ENCODE peak calls at places on chromosome 1, in seven cellular contexts. One of them, this sample, is unnamed.

GRCh38 chr1:186804669-186805068 is 24.1 kb upstream of the PLA2G4A start:
- DNase-seq in hypothalamus: no peak
- DNase-seq in natural killer cell treated with Interleukin-12 subunit alpha and Interleukin-12 subunit beta and Interleukin-15 and Interleukin-18, amount 100 ng/mL, for 72 hours: no peak
- DNase-seq in CD8-positive, alpha-beta T cell: no peak
- DNase-seq in body of pancreas: no peak
- DNase-seq in naive thymus-derived CD8-positive, alpha-beta T cell: no peak
- DNase-seq in SW480: no peak
- DNase-seq in this sample: no peak

GRCh38 chr1:181083842-181084605 is 4.5 kb upstream of the IER5 start:
- DNase-seq in hypothalamus: no peak
- DNase-seq in natural killer cell treated with Interleukin-12 subunit alpha and Interleukin-12 subunit beta and Interleukin-15 and Interleukin-18, amount 100 ng/mL, for 72 hours: no peak
- DNase-seq in CD8-positive, alpha-beta T cell: peak
- DNase-seq in body of pancreas: peak
- DNase-seq in naive thymus-derived CD8-positive, alpha-beta T cell: peak
- DNase-seq in SW480: peak
- DNase-seq in this sample: peak

GRCh38 chr1:183234660-183235476 is 48.8 kb downstream of the LAMC2 start:
- DNase-seq in hypothalamus: peak
- DNase-seq in natural killer cell treated with Interleukin-12 subunit alpha and Interleukin-12 subunit beta and Interleukin-15 and Interleukin-18, amount 100 ng/mL, for 72 hours: no peak
- DNase-seq in CD8-positive, alpha-beta T cell: no peak
- DNase-seq in body of pancreas: peak
- DNase-seq in naive thymus-derived CD8-positive, alpha-beta T cell: no peak
- DNase-seq in SW480: peak
- DNase-seq in this sample: no peak

GRCh38 chr1:110188116-110188618 is 21.9 kb upstream of the KCNC4 start:
- DNase-seq in hypothalamus: no peak
- DNase-seq in natural killer cell treated with Interleukin-12 subunit alpha and Interleukin-12 subunit beta and Interleukin-15 and Interleukin-18, amount 100 ng/mL, for 72 hours: no peak
- DNase-seq in CD8-positive, alpha-beta T cell: no peak
- DNase-seq in body of pancreas: no peak
- DNase-seq in naive thymus-derived CD8-positive, alpha-beta T cell: no peak
- DNase-seq in SW480: no peak
- DNase-seq in this sample: no peak

GRCh38 chr1:89545264-89546038 is 20.8 kb downstream of the LRRC8B start:
- DNase-seq in hypothalamus: peak
- DNase-seq in natural killer cell treated with Interleukin-12 subunit alpha and Interleukin-12 subunit beta and Interleukin-15 and Interleukin-18, amount 100 ng/mL, for 72 hours: no peak
- DNase-seq in CD8-positive, alpha-beta T cell: no peak
- DNase-seq in body of pancreas: no peak
- DNase-seq in naive thymus-derived CD8-positive, alpha-beta T cell: no peak
- DNase-seq in SW480: no peak
- DNase-seq in this sample: no peak

GRCh38 chr1:35120458-35121133 is 41.4 kb downstream of the ZMYM1 start:
- DNase-seq in hypothalamus: no peak
- DNase-seq in natural killer cell treated with Interleukin-12 subunit alpha and Interleukin-12 subunit beta and Interleukin-15 and Interleukin-18, amount 100 ng/mL, for 72 hours: peak
- DNase-seq in CD8-positive, alpha-beta T cell: peak
- DNase-seq in body of pancreas: no peak
- DNase-seq in naive thymus-derived CD8-positive, alpha-beta T cell: no peak
- DNase-seq in SW480: no peak
- DNase-seq in this sample: no peak

GRCh38 chr1:36911631-36912364 is 122.5 kb downstream of the GRIK3 start:
- DNase-seq in hypothalamus: no peak
- DNase-seq in natural killer cell treated with Interleukin-12 subunit alpha and Interleukin-12 subunit beta and Interleukin-15 and Interleukin-18, amount 100 ng/mL, for 72 hours: no peak
- DNase-seq in CD8-positive, alpha-beta T cell: peak
- DNase-seq in body of pancreas: no peak
- DNase-seq in naive thymus-derived CD8-positive, alpha-beta T cell: no peak
- DNase-seq in SW480: no peak
- DNase-seq in this sample: no peak

GRCh38 chr1:26597629-26598039 is 68.1 kb downstream of the RPS6KA1 start:
- DNase-seq in hypothalamus: peak
- DNase-seq in natural killer cell treated with Interleukin-12 subunit alpha and Interleukin-12 subunit beta and Interleukin-15 and Interleukin-18, amount 100 ng/mL, for 72 hours: no peak
- DNase-seq in CD8-positive, alpha-beta T cell: no peak
- DNase-seq in body of pancreas: no peak
- DNase-seq in naive thymus-derived CD8-positive, alpha-beta T cell: no peak
- DNase-seq in SW480: peak
- DNase-seq in this sample: no peak

GRCh38 chr1:25996966-25997758 is 701 bp downstream of the PAFAH2 start:
- DNase-seq in hypothalamus: peak
- DNase-seq in natural killer cell treated with Interleukin-12 subunit alpha and Interleukin-12 subunit beta and Interleukin-15 and Interleukin-18, amount 100 ng/mL, for 72 hours: peak
- DNase-seq in CD8-positive, alpha-beta T cell: no peak
- DNase-seq in body of pancreas: peak
- DNase-seq in naive thymus-derived CD8-positive, alpha-beta T cell: no peak
- DNase-seq in SW480: no peak
- DNase-seq in this sample: no peak

GRCh38 chr1:164064501-164064900 is 494.5 kb upstream of the PBX1 start:
- DNase-seq in hypothalamus: no peak
- DNase-seq in natural killer cell treated with Interleukin-12 subunit alpha and Interleukin-12 subunit beta and Interleukin-15 and Interleukin-18, amount 100 ng/mL, for 72 hours: no peak
- DNase-seq in CD8-positive, alpha-beta T cell: no peak
- DNase-seq in body of pancreas: no peak
- DNase-seq in naive thymus-derived CD8-positive, alpha-beta T cell: no peak
- DNase-seq in SW480: no peak
- DNase-seq in this sample: no peak

GRCh38 chr1:224786533-224787249 is 142.8 kb upstream of the DNAH14 start:
- DNase-seq in hypothalamus: no peak
- DNase-seq in natural killer cell treated with Interleukin-12 subunit alpha and Interleukin-12 subunit beta and Interleukin-15 and Interleukin-18, amount 100 ng/mL, for 72 hours: no peak
- DNase-seq in CD8-positive, alpha-beta T cell: no peak
- DNase-seq in body of pancreas: no peak
- DNase-seq in naive thymus-derived CD8-positive, alpha-beta T cell: no peak
- DNase-seq in SW480: no peak
- DNase-seq in this sample: no peak

GRCh38 chr1:41478118-41478748 is 6.2 kb downstream of the EDN2 start:
- DNase-seq in hypothalamus: no peak
- DNase-seq in natural killer cell treated with Interleukin-12 subunit alpha and Interleukin-12 subunit beta and Interleukin-15 and Interleukin-18, amount 100 ng/mL, for 72 hours: no peak
- DNase-seq in CD8-positive, alpha-beta T cell: no peak
- DNase-seq in body of pancreas: no peak
- DNase-seq in naive thymus-derived CD8-positive, alpha-beta T cell: no peak
- DNase-seq in SW480: no peak
- DNase-seq in this sample: no peak

GRCh38 chr1:78292361-78292760 is 198.4 kb upstream of the PTGFR start:
- DNase-seq in hypothalamus: no peak
- DNase-seq in natural killer cell treated with Interleukin-12 subunit alpha and Interleukin-12 subunit beta and Interleukin-15 and Interleukin-18, amount 100 ng/mL, for 72 hours: no peak
- DNase-seq in CD8-positive, alpha-beta T cell: no peak
- DNase-seq in body of pancreas: no peak
- DNase-seq in naive thymus-derived CD8-positive, alpha-beta T cell: no peak
- DNase-seq in SW480: no peak
- DNase-seq in this sample: no peak

GRCh38 chr1:113677250-113678158 is 81.8 kb downstream of the PHTF1 start:
- DNase-seq in hypothalamus: peak
- DNase-seq in natural killer cell treated with Interleukin-12 subunit alpha and Interleukin-12 subunit beta and Interleukin-15 and Interleukin-18, amount 100 ng/mL, for 72 hours: no peak
- DNase-seq in CD8-positive, alpha-beta T cell: no peak
- DNase-seq in body of pancreas: peak
- DNase-seq in naive thymus-derived CD8-positive, alpha-beta T cell: peak
- DNase-seq in SW480: peak
- DNase-seq in this sample: no peak

GRCh38 chr1:14761754-14762153 is 163.3 kb downstream of the KAZN start:
- DNase-seq in hypothalamus: no peak
- DNase-seq in natural killer cell treated with Interleukin-12 subunit alpha and Interleukin-12 subunit beta and Interleukin-15 and Interleukin-18, amount 100 ng/mL, for 72 hours: no peak
- DNase-seq in CD8-positive, alpha-beta T cell: no peak
- DNase-seq in body of pancreas: no peak
- DNase-seq in naive thymus-derived CD8-positive, alpha-beta T cell: no peak
- DNase-seq in SW480: no peak
- DNase-seq in this sample: no peak

GRCh38 chr1:50973875-50974617 is 4.0 kb downstream of the CDKN2C start:
- DNase-seq in hypothalamus: no peak
- DNase-seq in natural killer cell treated with Interleukin-12 subunit alpha and Interleukin-12 subunit beta and Interleukin-15 and Interleukin-18, amount 100 ng/mL, for 72 hours: no peak
- DNase-seq in CD8-positive, alpha-beta T cell: no peak
- DNase-seq in body of pancreas: no peak
- DNase-seq in naive thymus-derived CD8-positive, alpha-beta T cell: no peak
- DNase-seq in SW480: no peak
- DNase-seq in this sample: no peak

GRCh38 chr1:63547621-63548294 is 24.4 kb downstream of the EFCAB7 start:
- DNase-seq in hypothalamus: no peak
- DNase-seq in natural killer cell treated with Interleukin-12 subunit alpha and Interleukin-12 subunit beta and Interleukin-15 and Interleukin-18, amount 100 ng/mL, for 72 hours: no peak
- DNase-seq in CD8-positive, alpha-beta T cell: no peak
- DNase-seq in body of pancreas: peak
- DNase-seq in naive thymus-derived CD8-positive, alpha-beta T cell: no peak
- DNase-seq in SW480: no peak
- DNase-seq in this sample: no peak

GRCh38 chr1:200411406-200412257 is 1.8 kb upstream of the ZNF281 start:
- DNase-seq in hypothalamus: no peak
- DNase-seq in natural killer cell treated with Interleukin-12 subunit alpha and Interleukin-12 subunit beta and Interleukin-15 and Interleukin-18, amount 100 ng/mL, for 72 hours: no peak
- DNase-seq in CD8-positive, alpha-beta T cell: no peak
- DNase-seq in body of pancreas: peak
- DNase-seq in naive thymus-derived CD8-positive, alpha-beta T cell: no peak
- DNase-seq in SW480: no peak
- DNase-seq in this sample: no peak

GRCh38 chr1:66335859-66336640 is 197.9 kb upstream of the SGIP1 start:
- DNase-seq in hypothalamus: peak
- DNase-seq in natural killer cell treated with Interleukin-12 subunit alpha and Interleukin-12 subunit beta and Interleukin-15 and Interleukin-18, amount 100 ng/mL, for 72 hours: peak
- DNase-seq in CD8-positive, alpha-beta T cell: peak
- DNase-seq in body of pancreas: peak
- DNase-seq in naive thymus-derived CD8-positive, alpha-beta T cell: peak
- DNase-seq in SW480: no peak
- DNase-seq in this sample: peak

GRCh38 chr1:219847215-219847855 is 81.0 kb downstream of the SLC30A10 start:
- DNase-seq in hypothalamus: no peak
- DNase-seq in natural killer cell treated with Interleukin-12 subunit alpha and Interleukin-12 subunit beta and Interleukin-15 and Interleukin-18, amount 100 ng/mL, for 72 hours: no peak
- DNase-seq in CD8-positive, alpha-beta T cell: no peak
- DNase-seq in body of pancreas: no peak
- DNase-seq in naive thymus-derived CD8-positive, alpha-beta T cell: no peak
- DNase-seq in SW480: no peak
- DNase-seq in this sample: no peak

GRCh38 chr1:173863224-173864151 is 4.3 kb downstream of the GAS5 start:
- DNase-seq in hypothalamus: no peak
- DNase-seq in natural killer cell treated with Interleukin-12 subunit alpha and Interleukin-12 subunit beta and Interleukin-15 and Interleukin-18, amount 100 ng/mL, for 72 hours: no peak
- DNase-seq in CD8-positive, alpha-beta T cell: no peak
- DNase-seq in body of pancreas: no peak
- DNase-seq in naive thymus-derived CD8-positive, alpha-beta T cell: no peak
- DNase-seq in SW480: no peak
- DNase-seq in this sample: no peak

GRCh38 chr1:152398812-152399698 is 15.0 kb downstream of the CRNN start:
- DNase-seq in hypothalamus: no peak
- DNase-seq in natural killer cell treated with Interleukin-12 subunit alpha and Interleukin-12 subunit beta and Interleukin-15 and Interleukin-18, amount 100 ng/mL, for 72 hours: no peak
- DNase-seq in CD8-positive, alpha-beta T cell: no peak
- DNase-seq in body of pancreas: peak
- DNase-seq in naive thymus-derived CD8-positive, alpha-beta T cell: peak
- DNase-seq in SW480: peak
- DNase-seq in this sample: peak

GRCh38 chr1:206957639-206958038 is 11.4 kb upstream of the PIGR start:
- DNase-seq in hypothalamus: no peak
- DNase-seq in natural killer cell treated with Interleukin-12 subunit alpha and Interleukin-12 subunit beta and Interleukin-15 and Interleukin-18, amount 100 ng/mL, for 72 hours: no peak
- DNase-seq in CD8-positive, alpha-beta T cell: no peak
- DNase-seq in body of pancreas: no peak
- DNase-seq in naive thymus-derived CD8-positive, alpha-beta T cell: no peak
- DNase-seq in SW480: no peak
- DNase-seq in this sample: no peak

GRCh38 chr1:209648931-209649776 is 3.1 kb downstream of the LAMB3 start:
- DNase-seq in hypothalamus: no peak
- DNase-seq in natural killer cell treated with Interleukin-12 subunit alpha and Interleukin-12 subunit beta and Interleukin-15 and Interleukin-18, amount 100 ng/mL, for 72 hours: no peak
- DNase-seq in CD8-positive, alpha-beta T cell: no peak
- DNase-seq in body of pancreas: peak
- DNase-seq in naive thymus-derived CD8-positive, alpha-beta T cell: no peak
- DNase-seq in SW480: peak
- DNase-seq in this sample: no peak

GRCh38 chr1:152053375-152053774 is 16.6 kb upstream of the S100A11 start:
- DNase-seq in hypothalamus: no peak
- DNase-seq in natural killer cell treated with Interleukin-12 subunit alpha and Interleukin-12 subunit beta and Interleukin-15 and Interleukin-18, amount 100 ng/mL, for 72 hours: no peak
- DNase-seq in CD8-positive, alpha-beta T cell: no peak
- DNase-seq in body of pancreas: peak
- DNase-seq in naive thymus-derived CD8-positive, alpha-beta T cell: no peak
- DNase-seq in SW480: no peak
- DNase-seq in this sample: no peak

GRCh38 chr1:185574139-185574835 is 159.9 kb upstream of the HMCN1 start:
- DNase-seq in hypothalamus: no peak
- DNase-seq in natural killer cell treated with Interleukin-12 subunit alpha and Interleukin-12 subunit beta and Interleukin-15 and Interleukin-18, amount 100 ng/mL, for 72 hours: no peak
- DNase-seq in CD8-positive, alpha-beta T cell: no peak
- DNase-seq in body of pancreas: no peak
- DNase-seq in naive thymus-derived CD8-positive, alpha-beta T cell: no peak
- DNase-seq in SW480: no peak
- DNase-seq in this sample: no peak

GRCh38 chr1:160400646-160401486 is 502 bp downstream of the VANGL2 start:
- DNase-seq in hypothalamus: no peak
- DNase-seq in natural killer cell treated with Interleukin-12 subunit alpha and Interleukin-12 subunit beta and Interleukin-15 and Interleukin-18, amount 100 ng/mL, for 72 hours: no peak
- DNase-seq in CD8-positive, alpha-beta T cell: peak
- DNase-seq in body of pancreas: peak
- DNase-seq in naive thymus-derived CD8-positive, alpha-beta T cell: peak
- DNase-seq in SW480: no peak
- DNase-seq in this sample: no peak

GRCh38 chr1:156153362-156153761 is at the start of gene SEMA4A:
- DNase-seq in hypothalamus: no peak
- DNase-seq in natural killer cell treated with Interleukin-12 subunit alpha and Interleukin-12 subunit beta and Interleukin-15 and Interleukin-18, amount 100 ng/mL, for 72 hours: no peak
- DNase-seq in CD8-positive, alpha-beta T cell: no peak
- DNase-seq in body of pancreas: peak
- DNase-seq in naive thymus-derived CD8-positive, alpha-beta T cell: no peak
- DNase-seq in SW480: no peak
- DNase-seq in this sample: no peak

GRCh38 chr1:204256531-204256930 is 42.7 kb upstream of the GOLT1A start:
- DNase-seq in hypothalamus: no peak
- DNase-seq in natural killer cell treated with Interleukin-12 subunit alpha and Interleukin-12 subunit beta and Interleukin-15 and Interleukin-18, amount 100 ng/mL, for 72 hours: no peak
- DNase-seq in CD8-positive, alpha-beta T cell: no peak
- DNase-seq in body of pancreas: no peak
- DNase-seq in naive thymus-derived CD8-positive, alpha-beta T cell: no peak
- DNase-seq in SW480: no peak
- DNase-seq in this sample: no peak

GRCh38 chr1:215119719-215120118 is 37.2 kb downstream of the KCNK2 start:
- DNase-seq in hypothalamus: no peak
- DNase-seq in natural killer cell treated with Interleukin-12 subunit alpha and Interleukin-12 subunit beta and Interleukin-15 and Interleukin-18, amount 100 ng/mL, for 72 hours: no peak
- DNase-seq in CD8-positive, alpha-beta T cell: no peak
- DNase-seq in body of pancreas: no peak
- DNase-seq in naive thymus-derived CD8-positive, alpha-beta T cell: no peak
- DNase-seq in SW480: no peak
- DNase-seq in this sample: no peak

GRCh38 chr1:238439483-238439882 is 548.8 kb upstream of the ZP4 start:
- DNase-seq in hypothalamus: no peak
- DNase-seq in natural killer cell treated with Interleukin-12 subunit alpha and Interleukin-12 subunit beta and Interleukin-15 and Interleukin-18, amount 100 ng/mL, for 72 hours: no peak
- DNase-seq in CD8-positive, alpha-beta T cell: no peak
- DNase-seq in body of pancreas: no peak
- DNase-seq in naive thymus-derived CD8-positive, alpha-beta T cell: no peak
- DNase-seq in SW480: no peak
- DNase-seq in this sample: no peak

GRCh38 chr1:244209955-244210354 is 158.9 kb downstream of the ZBTB18 start:
- DNase-seq in hypothalamus: no peak
- DNase-seq in natural killer cell treated with Interleukin-12 subunit alpha and Interleukin-12 subunit beta and Interleukin-15 and Interleukin-18, amount 100 ng/mL, for 72 hours: no peak
- DNase-seq in CD8-positive, alpha-beta T cell: no peak
- DNase-seq in body of pancreas: no peak
- DNase-seq in naive thymus-derived CD8-positive, alpha-beta T cell: no peak
- DNase-seq in SW480: no peak
- DNase-seq in this sample: no peak

GRCh38 chr1:162297208-162297607 is 79.4 kb downstream of the SPATA46 start:
- DNase-seq in hypothalamus: no peak
- DNase-seq in natural killer cell treated with Interleukin-12 subunit alpha and Interleukin-12 subunit beta and Interleukin-15 and Interleukin-18, amount 100 ng/mL, for 72 hours: peak
- DNase-seq in CD8-positive, alpha-beta T cell: no peak
- DNase-seq in body of pancreas: no peak
- DNase-seq in naive thymus-derived CD8-positive, alpha-beta T cell: no peak
- DNase-seq in SW480: no peak
- DNase-seq in this sample: no peak

GRCh38 chr1:66346057-66346795 is 187.7 kb upstream of the SGIP1 start:
- DNase-seq in hypothalamus: no peak
- DNase-seq in natural killer cell treated with Interleukin-12 subunit alpha and Interleukin-12 subunit beta and Interleukin-15 and Interleukin-18, amount 100 ng/mL, for 72 hours: no peak
- DNase-seq in CD8-positive, alpha-beta T cell: no peak
- DNase-seq in body of pancreas: no peak
- DNase-seq in naive thymus-derived CD8-positive, alpha-beta T cell: no peak
- DNase-seq in SW480: no peak
- DNase-seq in this sample: no peak

This sample was measured in activated CD4-positive, alpha-beta T cell treated with anti-CD3 and anti-CD28 coated beads, Interleukin-2, amount 50 U/mL, for 1 hour.